ENCODE peak calls at places on chromosomes 5 and 9, in six cellular contexts. T is IMR-90, O is neuronal stem cell, C is H9, I is H1, M is trophoblast cell. G is an unnamed sample.

GRCh38 chr5:180839935-180840334 is 21.1 kb downstream of the ZFP62 start:
- DNase-seq in T (no peak), O (no peak), C (no peak), I (no peak), M (no peak), G (no peak)

GRCh38 chr5:143259254-143259605 is 144.3 kb downstream of the NR3C1 start:
- DNase-seq in T (no peak), O (no peak), C (no peak), I (no peak), M (peak; percentile 50), G (no peak)

GRCh38 chr9:131530546-131530929 is 525 bp downstream of the UCK1 start:
- DNase-seq in T (peak; percentile 15), O (peak; percentile 18), C (no peak), I (no peak), M (peak; percentile 52), G (peak; percentile 67)

GRCh38 chr5:151056367-151057306 is 24.2 kb downstream of the TNIP1 start:
- DNase-seq in T (no peak), O (no peak), C (no peak), I (no peak), M (no peak), G (no peak)

GRCh38 chr5:344668-345067 is 23.2 kb downstream of the AHRR start:
- DNase-seq in T (no peak), O (no peak), C (no peak), I (no peak), M (no peak), G (no peak)

GRCh38 chr9:135641745-135642144 is 2.4 kb upstream of the GLT6D1 start:
- DNase-seq in T (peak; percentile 8), O (no peak), C (no peak), I (no peak), M (no peak), G (peak; percentile 57)

GRCh38 chr9:108442604-108443277 is 413.0 kb downstream of the ACTL7B start:
- DNase-seq in T (peak; percentile 17), O (no peak), C (no peak), I (no peak), M (no peak), G (peak; percentile 56)

GRCh38 chr5:72749362-72749997 is 67.0 kb upstream of the TNPO1 start:
- DNase-seq in T (no peak), O (no peak), C (peak; percentile 31), I (no peak), M (no peak), G (no peak)

GRCh38 chr5:95615164-95615467 is 4.8 kb upstream of the GPR150 start:
- DNase-seq in T (no peak), O (no peak), C (no peak), I (no peak), M (no peak), G (no peak)

GRCh38 chr5:176578391-176578808 is 29.3 kb downstream of the CDHR2 start:
- DNase-seq in T (peak; percentile 38), O (peak; percentile 38), C (peak; percentile 92), I (no peak), M (peak; percentile 81), G (peak; percentile 43)

GRCh38 chr5:131218392-131218791 is 45.5 kb upstream of the CDC42SE2 start:
- DNase-seq in T (peak; percentile 89), O (no peak), C (no peak), I (no peak), M (peak; percentile 67), G (peak; percentile 58)

DNA sequence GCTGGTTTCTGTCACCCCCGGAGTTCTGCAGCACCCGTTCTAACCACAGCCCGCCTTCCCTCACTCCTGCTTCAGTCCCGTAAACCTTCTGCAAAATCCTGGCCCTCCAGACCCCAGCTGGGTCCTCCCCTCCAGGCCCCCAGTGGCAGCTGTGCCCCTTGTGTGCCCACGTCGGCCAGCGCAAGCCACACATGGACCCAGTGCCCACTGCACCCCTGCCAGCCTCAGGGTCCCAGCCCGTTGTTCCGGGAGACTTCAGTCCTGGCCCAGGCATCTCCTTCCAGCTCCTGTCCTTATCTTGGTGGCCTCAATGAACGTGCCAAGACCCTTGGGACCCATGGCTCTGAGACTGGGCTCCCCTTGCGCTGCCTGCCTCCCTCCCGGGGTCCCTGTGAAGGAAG is 43.2 kb downstream of the EXD3 start:
- DNase-seq in T (no peak), O (no peak), C (no peak), I (no peak), M (no peak), G (no peak)
- H3K14ac ChIP-seq in T (no peak overlapping the region), O (no peak overlapping the region), C (no peak overlapping the region), I (no peak overlapping the region), M (no peak overlapping the region), G (no peak overlapping the region)

GRCh38 chr5:83467315-83468044 is 4.1 kb upstream of the VCAN start:
- DNase-seq in T (peak; percentile 65), O (no peak), C (no peak), I (no peak), M (no peak), G (no peak)
- H3K4ac ChIP-seq in T (no peak overlapping the region), O (no peak overlapping the region), C (no peak overlapping the region), I (no peak overlapping the region), M (no peak overlapping the region), G (no peak overlapping the region)

GRCh38 chr9:84894859-84895258 is 225.3 kb downstream of the NTRK2 start:
- DNase-seq in T (no peak), O (no peak), C (no peak), I (no peak), M (no peak), G (no peak)
- H3K14ac ChIP-seq in T (no peak overlapping the region), O (no peak overlapping the region), C (no peak overlapping the region), I (no peak overlapping the region), M (no peak overlapping the region), G (no peak overlapping the region)

DNA sequence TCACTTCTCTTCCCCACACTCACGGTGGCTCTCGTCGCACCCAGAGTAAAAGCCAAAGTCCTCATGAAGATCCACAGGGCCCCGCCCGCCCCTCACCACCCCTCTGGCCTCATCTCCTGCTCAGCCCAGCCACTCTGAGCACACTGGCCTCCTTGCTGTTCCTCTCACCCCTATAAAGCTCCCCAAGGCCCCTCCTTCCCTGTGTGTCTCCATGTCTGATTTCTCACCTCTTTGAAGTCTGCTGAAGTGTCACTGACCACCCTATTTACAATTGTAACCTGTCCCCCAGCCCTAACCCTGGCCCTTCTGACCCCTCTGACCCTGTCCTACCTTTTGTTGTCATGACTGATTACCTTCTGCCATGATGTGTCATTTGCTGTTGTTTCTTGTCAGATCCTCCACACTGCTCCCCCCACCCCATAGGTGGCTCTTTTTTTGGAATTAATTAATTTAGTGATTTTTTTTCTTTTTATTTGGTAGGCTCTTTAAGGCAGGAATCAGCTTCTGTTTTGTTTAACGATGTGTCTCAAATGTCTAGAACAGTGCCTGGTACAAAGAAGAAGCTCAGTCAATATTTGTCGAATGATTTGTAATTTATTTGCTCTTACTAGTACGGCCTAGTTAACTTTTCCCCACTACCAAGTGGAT is 90.2 kb downstream of the IQGAP2 start:
- DNase-seq in T (no peak), O (no peak), C (no peak), I (no peak), M (no peak), G (no peak)
- H3K4ac ChIP-seq in T (no peak overlapping the region), O (no peak overlapping the region), C (no peak overlapping the region), I (no peak overlapping the region), M (no peak overlapping the region), G (no peak overlapping the region)

GRCh38 chr5:132397224-132397623 is 27.7 kb downstream of the SLC22A5 start:
- DNase-seq in T (no peak), O (no peak), C (no peak), I (no peak), M (no peak), G (no peak)
- H3K14ac ChIP-seq in T (no peak overlapping the region), O (no peak overlapping the region), C (no peak overlapping the region), I (no peak overlapping the region), M (no peak overlapping the region), G (no peak overlapping the region)

GRCh38 chr5:57831942-57832341 is 349.3 kb upstream of the ACTBL2 start:
- DNase-seq in T (peak; percentile 47), O (no peak), C (no peak), I (no peak), M (peak; percentile 59), G (no peak)
- H3K4ac ChIP-seq in T (peak overlapping the region; percentile 69), O (no peak overlapping the region), C (no peak overlapping the region), I (no peak overlapping the region), M (no peak overlapping the region), G (no peak overlapping the region)

DNA sequence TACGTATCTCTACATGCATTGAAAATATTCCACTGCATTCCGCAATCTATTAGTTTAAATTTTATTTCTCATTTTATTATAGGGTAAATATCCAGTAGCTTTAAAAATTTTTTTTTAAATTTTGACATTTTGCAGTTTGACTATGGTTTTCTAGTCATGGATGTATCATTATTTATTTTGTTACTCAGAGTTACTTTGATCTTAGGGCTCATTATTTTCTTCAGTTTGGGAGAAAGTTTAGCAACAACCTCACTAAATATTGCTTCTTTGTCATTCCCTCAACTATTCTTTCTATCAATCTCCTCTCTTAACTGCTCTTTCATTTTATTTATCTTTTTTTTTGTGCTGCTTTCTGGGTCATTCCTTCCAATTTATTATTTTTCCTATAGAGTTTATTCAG is 100.5 kb upstream of the SLCO6A1 start:
- DNase-seq in T (no peak), O (no peak), C (no peak), I (no peak), M (no peak), G (no peak)
- H3K14ac ChIP-seq in T (no peak overlapping the region), O (no peak overlapping the region), C (no peak overlapping the region), I (no peak overlapping the region), M (no peak overlapping the region), G (no peak overlapping the region)

DNA sequence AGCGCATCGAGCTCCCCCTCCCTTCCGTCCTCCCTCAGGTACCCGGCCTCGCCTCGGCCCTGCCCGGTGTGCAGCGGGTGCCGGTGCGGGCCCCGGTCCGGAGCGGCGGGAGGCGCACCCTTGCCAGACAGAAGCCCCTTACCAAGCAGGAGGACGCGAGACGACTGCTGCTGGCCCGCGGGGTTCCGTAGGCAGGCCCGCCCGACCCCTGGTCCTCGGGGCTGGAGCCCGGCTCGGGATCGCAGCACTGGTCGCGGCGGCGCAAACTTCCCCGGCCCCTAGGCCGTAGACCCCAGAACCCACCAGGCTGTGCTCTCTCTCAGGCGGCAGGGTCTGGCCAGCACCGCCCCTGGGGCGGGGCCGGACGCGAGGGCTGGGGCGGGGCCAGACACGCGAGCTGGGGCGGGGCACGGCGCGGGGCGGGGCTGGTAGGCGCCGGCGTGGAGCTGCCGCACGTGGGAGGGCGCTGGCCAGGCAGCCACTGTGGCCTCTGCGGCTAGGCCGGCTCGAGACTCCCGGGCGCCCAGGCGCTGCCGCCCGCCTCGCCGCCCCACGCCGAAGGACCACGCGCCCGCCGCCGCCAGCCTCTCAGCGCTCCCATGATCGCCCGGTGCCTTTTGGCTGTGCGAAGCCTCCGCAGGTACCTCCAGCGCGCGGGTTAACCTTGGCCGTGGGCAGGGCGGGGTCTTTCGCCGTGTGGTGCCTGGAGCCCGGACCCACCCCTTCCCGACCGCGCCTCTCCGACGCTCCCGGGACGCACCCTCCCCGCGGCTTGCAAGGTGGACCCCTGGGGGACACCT is at the start of the genes NLN and SGTB:
- DNase-seq in T (peak; percentile 66), O (peak; percentile 86), C (peak; percentile 87), I (peak; percentile 46), M (peak; percentile 54), G (peak; percentile 82)
- H3K4ac ChIP-seq in T (peak within 1 kb of the TSS; percentile 71), O (peak within 1 kb of the TSS; percentile 37), C (peak within 1 kb of the TSS; percentile 31), I (no peak within 1 kb of the TSS), M (peak within 1 kb of the TSS; percentile 95), G (peak within 1 kb of the TSS; percentile 40)